ENCODE peak calls at places on chromosomes 13 and 19, in nine cellular contexts. One of them, this sample, is unnamed. For H3K4me1, the result is how much of the 10 kb centered on the place peaks cover.

GRCh38 chr13:113023217-113023597 is 54.2 kb downstream of the MCF2L start:
- DNase-seq in PC-3: no peak
- DNase-seq in tibial artery: no peak
- DNase-seq in tibial nerve: no peak
- DNase-seq in CD8-positive, alpha-beta T cell: no peak
- DNase-seq in A549: no peak
- DNase-seq in adrenal gland: no peak
- DNase-seq in cardiac muscle cell: peak
- DNase-seq in psoas muscle: no peak
- DNase-seq in this sample: peak

GRCh38 chr19:2600914-2601870 is 101.3 kb downstream of the GNG7 start:
- DNase-seq in tibial nerve: no peak
- DNase-seq in tibial artery: peak
- DNase-seq in A549: no peak
- DNase-seq in psoas muscle: no peak
- DNase-seq in CD8-positive, alpha-beta T cell: no peak
- DNase-seq in cardiac muscle cell: no peak
- DNase-seq in PC-3: no peak
- DNase-seq in adrenal gland: no peak
- DNase-seq in this sample: no peak

GRCh38 chr19:3178377-3178972 is at the start of gene S1PR4:
- DNase-seq in tibial nerve: no peak
- DNase-seq in cardiac muscle cell: no peak
- DNase-seq in PC-3: no peak
- DNase-seq in A549: no peak
- DNase-seq in CD8-positive, alpha-beta T cell: peak
- DNase-seq in psoas muscle: peak
- DNase-seq in adrenal gland: no peak
- DNase-seq in tibial artery: no peak
- DNase-seq in this sample: no peak

GRCh38 chr13:31409678-31410356 is 210.0 kb downstream of the B3GLCT start:
- DNase-seq in tibial nerve: no peak
- DNase-seq in cardiac muscle cell: no peak
- DNase-seq in psoas muscle: no peak
- DNase-seq in adrenal gland: no peak
- DNase-seq in tibial artery: no peak
- DNase-seq in A549: no peak
- DNase-seq in CD8-positive, alpha-beta T cell: no peak
- DNase-seq in PC-3: peak
- DNase-seq in this sample: no peak

GRCh38 chr13:106291006-106291405 is 244.5 kb downstream of the EFNB2 start:
- DNase-seq in A549: no peak
- DNase-seq in tibial artery: no peak
- DNase-seq in adrenal gland: no peak
- DNase-seq in psoas muscle: no peak
- DNase-seq in cardiac muscle cell: no peak
- DNase-seq in tibial nerve: no peak
- DNase-seq in PC-3: peak
- DNase-seq in CD8-positive, alpha-beta T cell: no peak
- DNase-seq in this sample: no peak

GRCh38 chr19:55016017-55016416 is 22.0 kb downstream of the GP6 start:
- DNase-seq in tibial nerve: no peak
- DNase-seq in cardiac muscle cell: no peak
- DNase-seq in adrenal gland: no peak
- DNase-seq in CD8-positive, alpha-beta T cell: no peak
- DNase-seq in psoas muscle: no peak
- DNase-seq in A549: no peak
- DNase-seq in PC-3: no peak
- DNase-seq in tibial artery: no peak
- DNase-seq in this sample: no peak

GRCh38 chr13:41496420-41497234 is 39.3 kb downstream of the RGCC start:
- DNase-seq in CD8-positive, alpha-beta T cell: no peak
- DNase-seq in tibial artery: no peak
- DNase-seq in PC-3: no peak
- DNase-seq in psoas muscle: no peak
- DNase-seq in tibial nerve: no peak
- DNase-seq in A549: no peak
- DNase-seq in cardiac muscle cell: no peak
- DNase-seq in adrenal gland: no peak
- DNase-seq in this sample: no peak

GRCh38 chr19:13091400-13092161 is 11.1 kb downstream of the LYL1 start:
- DNase-seq in cardiac muscle cell: no peak
- DNase-seq in tibial nerve: peak
- DNase-seq in CD8-positive, alpha-beta T cell: no peak
- DNase-seq in PC-3: no peak
- DNase-seq in A549: peak
- DNase-seq in adrenal gland: no peak
- DNase-seq in tibial artery: peak
- DNase-seq in psoas muscle: peak
- DNase-seq in this sample: peak

DNA sequence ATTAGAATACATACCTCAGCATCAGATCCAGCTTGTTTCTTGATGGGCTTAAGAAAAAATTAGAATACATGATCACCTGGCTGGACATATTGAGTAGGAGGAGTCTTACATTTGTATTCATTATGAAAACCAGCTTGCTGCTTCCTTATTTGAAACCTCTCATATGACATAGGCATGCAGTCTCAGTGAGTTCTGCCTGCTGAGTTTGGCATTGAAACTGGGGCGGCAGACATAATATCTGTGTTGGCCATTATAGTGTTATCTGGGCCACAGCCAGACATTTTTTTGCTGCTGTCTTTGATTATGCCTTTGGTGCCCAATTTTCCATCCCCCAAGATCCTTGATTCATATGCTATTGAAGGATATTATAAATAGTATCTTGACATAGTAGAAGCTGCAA is 15.7 kb downstream of the FREM2 start:
- DNase-seq in cardiac muscle cell: no peak
- DNase-seq in psoas muscle: no peak
- DNase-seq in PC-3: no peak
- DNase-seq in CD8-positive, alpha-beta T cell: no peak
- DNase-seq in tibial artery: no peak
- DNase-seq in tibial nerve: no peak
- DNase-seq in A549: no peak
- DNase-seq in adrenal gland: no peak
- DNase-seq in this sample: no peak
- H3K4me1 ChIP-seq in cardiac muscle cell: under half
- H3K4me1 ChIP-seq in psoas muscle: under half
- H3K4me1 ChIP-seq in PC-3: under half
- H3K4me1 ChIP-seq in CD8-positive, alpha-beta T cell: under half
- H3K4me1 ChIP-seq in tibial artery: under half
- H3K4me1 ChIP-seq in tibial nerve: under half
- H3K4me1 ChIP-seq in A549: under half
- H3K4me1 ChIP-seq in adrenal gland: under half
- H3K4me1 ChIP-seq in this sample: under half

DNA sequence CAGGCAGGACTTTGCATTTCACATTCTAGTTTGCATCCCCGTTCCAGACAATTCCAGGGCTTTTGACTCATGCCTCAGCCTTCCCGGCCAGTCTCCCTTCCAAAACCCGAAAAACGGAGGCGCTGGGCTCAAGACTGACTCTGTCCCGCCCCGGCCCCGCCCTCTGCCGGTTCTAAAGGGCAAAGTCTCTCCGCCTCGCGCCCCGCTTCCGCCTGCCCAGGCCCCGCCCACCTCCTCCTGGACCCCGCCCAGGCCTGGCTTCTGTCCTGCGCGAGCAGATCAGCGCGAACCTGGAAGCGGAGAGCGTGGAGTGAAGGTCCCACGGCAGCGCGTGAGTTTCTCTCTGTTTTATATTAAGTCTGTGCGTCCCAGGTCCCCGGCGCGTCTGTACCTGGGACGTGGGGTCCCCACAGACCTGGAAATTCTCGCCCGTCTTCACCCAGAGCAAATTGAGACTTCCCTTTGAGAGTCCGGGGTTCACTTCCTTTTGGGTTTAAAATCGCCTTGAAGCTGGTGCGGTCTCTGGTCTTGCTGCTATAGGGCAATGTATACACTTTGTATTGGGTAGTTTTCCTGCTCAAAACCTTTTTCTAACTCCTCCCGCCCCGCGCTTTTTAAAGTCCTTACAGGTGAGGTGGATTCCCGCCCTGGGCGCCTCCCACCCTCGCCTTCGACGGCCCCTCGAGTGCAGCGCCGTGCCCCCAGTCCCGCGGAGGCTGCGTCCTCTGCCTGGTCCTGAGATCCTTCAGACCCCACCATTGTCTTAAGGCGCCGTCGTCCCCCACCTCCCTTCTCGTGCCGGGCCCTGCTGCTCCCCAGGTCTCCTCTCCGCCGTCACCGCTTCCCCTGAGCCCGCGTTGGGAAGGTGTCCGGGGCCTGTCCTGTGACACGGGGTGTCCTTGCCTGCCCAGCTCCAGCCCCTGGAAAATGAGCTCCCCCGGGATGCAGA is 31.2 kb downstream of the ZNF701 start:
- DNase-seq in tibial artery: peak
- DNase-seq in PC-3: peak
- DNase-seq in cardiac muscle cell: peak
- DNase-seq in psoas muscle: peak
- DNase-seq in adrenal gland: peak
- DNase-seq in CD8-positive, alpha-beta T cell: peak
- DNase-seq in tibial nerve: peak
- DNase-seq in A549: no peak
- DNase-seq in this sample: peak
- TF ChIP-seq CTCF in tibial artery: peak
- TF ChIP-seq CTCF in PC-3: peak
- TF ChIP-seq CTCF in cardiac muscle cell: peak
- TF ChIP-seq CTCF in psoas muscle: peak
- TF ChIP-seq CTCF in adrenal gland: peak
- TF ChIP-seq CTCF in CD8-positive, alpha-beta T cell: peak
- TF ChIP-seq CTCF in tibial nerve: peak
- TF ChIP-seq CTCF in A549: no peak
- TF ChIP-seq CTCF in this sample: peak

GRCh38 chr19:41879670-41880328 is 2.7 kb downstream of the CD79A start:
- DNase-seq in adrenal gland: no peak
- DNase-seq in PC-3: no peak
- DNase-seq in A549: no peak
- DNase-seq in tibial artery: no peak
- DNase-seq in CD8-positive, alpha-beta T cell: no peak
- DNase-seq in cardiac muscle cell: no peak
- DNase-seq in tibial nerve: no peak
- DNase-seq in psoas muscle: no peak
- DNase-seq in this sample: no peak

GRCh38 chr19:41883463-41883820 is 458 bp downstream of the ARHGEF1 start:
- DNase-seq in cardiac muscle cell: no peak
- DNase-seq in PC-3: no peak
- DNase-seq in psoas muscle: no peak
- DNase-seq in adrenal gland: no peak
- DNase-seq in CD8-positive, alpha-beta T cell: no peak
- DNase-seq in A549: no peak
- DNase-seq in tibial nerve: no peak
- DNase-seq in tibial artery: no peak
- DNase-seq in this sample: no peak

GRCh38 chr19:41883821-41884733 is 1.1 kb downstream of the ARHGEF1 start:
- DNase-seq in adrenal gland: peak
- DNase-seq in PC-3: peak
- DNase-seq in A549: peak
- DNase-seq in cardiac muscle cell: peak
- DNase-seq in tibial artery: peak
- DNase-seq in tibial nerve: peak
- DNase-seq in CD8-positive, alpha-beta T cell: peak
- DNase-seq in psoas muscle: peak
- DNase-seq in this sample: peak

GRCh38 chr19:41880329-41880708 is 2.7 kb upstream of the ARHGEF1 start:
- DNase-seq in tibial artery: no peak
- DNase-seq in PC-3: no peak
- DNase-seq in A549: no peak
- DNase-seq in CD8-positive, alpha-beta T cell: no peak
- DNase-seq in psoas muscle: no peak
- DNase-seq in cardiac muscle cell: no peak
- DNase-seq in tibial nerve: no peak
- DNase-seq in adrenal gland: no peak
- DNase-seq in this sample: no peak

DNA sequence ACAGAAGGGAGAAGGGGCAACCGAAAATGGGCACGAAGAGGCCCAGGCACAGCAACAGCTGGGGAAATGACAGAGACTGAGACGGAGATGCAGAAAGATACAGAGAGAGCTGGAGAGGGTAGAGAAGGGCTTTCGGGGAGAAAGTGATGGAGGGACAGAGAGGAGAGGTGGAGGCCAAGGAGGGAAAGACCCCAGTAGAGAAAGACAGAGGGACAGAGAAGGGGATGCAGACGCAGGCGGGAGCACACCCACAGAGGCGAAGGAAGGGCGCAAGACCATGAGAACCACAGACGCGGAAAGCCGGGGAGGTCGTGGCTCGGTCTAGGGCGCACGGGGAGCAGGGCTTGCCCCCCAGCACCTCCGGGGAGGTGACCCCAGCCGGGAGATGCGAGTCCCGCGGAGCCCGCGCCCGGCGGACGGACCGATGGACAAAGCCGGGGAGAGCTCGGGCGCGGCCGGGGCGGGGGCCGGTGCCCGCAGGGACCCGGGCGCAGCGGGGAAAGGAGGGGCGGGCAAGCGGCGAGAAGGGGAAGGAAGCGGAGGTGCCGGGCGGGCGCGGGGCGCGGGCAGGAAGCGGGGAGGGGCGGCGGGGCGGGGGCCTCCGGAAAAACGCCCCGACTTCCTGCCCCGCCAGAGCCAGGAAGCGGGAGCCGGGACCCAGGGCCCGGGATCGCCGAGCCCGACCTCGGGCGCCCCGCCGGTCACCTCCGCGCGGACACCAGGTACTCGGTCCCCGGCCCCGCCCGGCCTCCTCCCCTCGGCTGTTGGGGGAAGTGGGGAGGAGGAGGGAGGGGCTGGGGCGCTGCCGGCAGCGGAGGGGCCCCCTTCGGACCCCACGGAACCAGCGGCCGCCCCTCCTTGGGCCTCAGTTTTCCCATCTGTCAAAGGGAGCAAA is at the start of gene ARHGEF1:
- DNase-seq in adrenal gland: peak
- DNase-seq in CD8-positive, alpha-beta T cell: no peak
- DNase-seq in PC-3: peak
- DNase-seq in tibial nerve: no peak
- DNase-seq in tibial artery: peak
- DNase-seq in A549: no peak
- DNase-seq in psoas muscle: peak
- DNase-seq in cardiac muscle cell: peak
- DNase-seq in this sample: peak
- H3K4me1 ChIP-seq in adrenal gland: under half
- H3K4me1 ChIP-seq in CD8-positive, alpha-beta T cell: half or more
- H3K4me1 ChIP-seq in PC-3: under half
- H3K4me1 ChIP-seq in tibial nerve: under half
- H3K4me1 ChIP-seq in tibial artery: under half
- H3K4me1 ChIP-seq in A549: under half
- H3K4me1 ChIP-seq in psoas muscle: under half
- H3K4me1 ChIP-seq in cardiac muscle cell: under half
- H3K4me1 ChIP-seq in this sample: under half

GRCh38 chr19:1379961-1380489 is 3.7 kb upstream of the NDUFS7 start:
- DNase-seq in cardiac muscle cell: no peak
- DNase-seq in psoas muscle: no peak
- DNase-seq in adrenal gland: no peak
- DNase-seq in CD8-positive, alpha-beta T cell: no peak
- DNase-seq in PC-3: no peak
- DNase-seq in A549: no peak
- DNase-seq in tibial nerve: no peak
- DNase-seq in tibial artery: no peak
- DNase-seq in this sample: no peak

GRCh38 chr19:1379126-1379905 is 4.4 kb upstream of the NDUFS7 start:
- DNase-seq in cardiac muscle cell: no peak
- DNase-seq in adrenal gland: no peak
- DNase-seq in tibial artery: no peak
- DNase-seq in A549: no peak
- DNase-seq in tibial nerve: no peak
- DNase-seq in psoas muscle: no peak
- DNase-seq in CD8-positive, alpha-beta T cell: no peak
- DNase-seq in PC-3: no peak
- DNase-seq in this sample: no peak

GRCh38 chr19:1377176-1377964 is 6.3 kb upstream of the NDUFS7 start:
- DNase-seq in CD8-positive, alpha-beta T cell: no peak
- DNase-seq in A549: no peak
- DNase-seq in psoas muscle: no peak
- DNase-seq in tibial artery: no peak
- DNase-seq in adrenal gland: no peak
- DNase-seq in cardiac muscle cell: no peak
- DNase-seq in tibial nerve: no peak
- DNase-seq in PC-3: no peak
- DNase-seq in this sample: no peak

GRCh38 chr19:1376415-1376805 is 7.3 kb upstream of the NDUFS7 start:
- DNase-seq in cardiac muscle cell: no peak
- DNase-seq in CD8-positive, alpha-beta T cell: no peak
- DNase-seq in tibial artery: no peak
- DNase-seq in A549: no peak
- DNase-seq in PC-3: no peak
- DNase-seq in tibial nerve: no peak
- DNase-seq in adrenal gland: no peak
- DNase-seq in psoas muscle: no peak
- DNase-seq in this sample: no peak

GRCh38 chr19:1377965-1378785 is 5.5 kb upstream of the NDUFS7 start:
- DNase-seq in adrenal gland: no peak
- DNase-seq in tibial artery: no peak
- DNase-seq in CD8-positive, alpha-beta T cell: no peak
- DNase-seq in psoas muscle: no peak
- DNase-seq in cardiac muscle cell: no peak
- DNase-seq in tibial nerve: no peak
- DNase-seq in A549: no peak
- DNase-seq in PC-3: no peak
- DNase-seq in this sample: no peak
- TF ChIP-seq CTCF in adrenal gland: no peak
- TF ChIP-seq CTCF in tibial artery: no peak
- TF ChIP-seq CTCF in CD8-positive, alpha-beta T cell: no peak
- TF ChIP-seq CTCF in psoas muscle: no peak
- TF ChIP-seq CTCF in cardiac muscle cell: no peak
- TF ChIP-seq CTCF in tibial nerve: peak
- TF ChIP-seq CTCF in A549: no peak
- TF ChIP-seq CTCF in PC-3: no peak
- TF ChIP-seq CTCF in this sample: no peak

This sample was measured in heart right ventricle.